ENCODE peak calls at places on chromosomes 13 and 19, in five cellular contexts. U is K562, F is neural progenitor cell, L is cardiac fibroblast, J is Peyer's patch. A is an unnamed sample.
A peak's percentile ranks its signal among the peaks of the same experiment; 100 is the strongest.

GRCh38 chr13:99218969-99219368 is 18.3 kb downstream of the UBAC2 start:
- DNase-seq in U (no peak), L (no peak), F (no peak), J (no peak), A (peak; percentile 54)

GRCh38 chr19:22622901-22623840 is 11.0 kb upstream of the ZNF492 start:
- DNase-seq in L (no peak), J (no peak), F (no peak), U (no peak), A (no peak)

GRCh38 chr13:23323946-23324709 is 109.4 kb downstream of the SACS start:
- DNase-seq in L (peak; percentile 66), F (peak; percentile 20), J (no peak), U (no peak), A (no peak)

GRCh38 chr13:106533101-106533939 is 2.1 kb downstream of the EFNB2 start:
- DNase-seq in L (peak; percentile 83), U (no peak), J (peak; percentile 92), F (peak; percentile 93), A (peak; percentile 34)

GRCh38 chr19:6821639-6822310 is 49.3 kb downstream of the VAV1 start:
- DNase-seq in F (no peak), L (no peak), J (no peak), U (no peak), A (no peak)

GRCh38 chr19:5268801-5269200 is 71.8 kb downstream of the PTPRS start:
- DNase-seq in U (peak; percentile 64), F (no peak), L (no peak), J (no peak), A (no peak)

GRCh38 chr13:113845723-113846638 is 17.9 kb downstream of the GAS6 start:
- DNase-seq in L (no peak), U (no peak), F (no peak), J (peak; percentile 34), A (no peak)

GRCh38 chr13:48923376-48923775 is 52.3 kb upstream of the FNDC3A start:
- DNase-seq in U (no peak), L (peak; percentile 43), J (no peak), F (no peak), A (no peak)

GRCh38 chr19:17246681-17247425 is 1.1 kb upstream of the NR2F6 start:
- DNase-seq in L (peak; percentile 41), F (no peak), J (peak; percentile 79), U (no peak), A (no peak)

GRCh38 chr13:108987945-108988344 is 358.5 kb downstream of the MYO16 start:
- DNase-seq in J (no peak), L (no peak), U (no peak), F (no peak), A (no peak)

GRCh38 chr13:113646376-113646775 is 11.6 kb downstream of the ATP4B start:
- DNase-seq in J (peak; percentile 47), F (no peak), U (no peak), L (no peak), A (no peak)

GRCh38 chr19:902446-903226 is 9.4 kb downstream of the RNU6-9 start:
- DNase-seq in L (no peak), F (no peak), U (no peak), J (no peak), A (no peak)

GRCh38 chr19:10797541-10798256 is 38.3 kb downstream of the TMED1 start:
- DNase-seq in J (no peak), U (no peak), F (no peak), L (peak; percentile 15), A (peak; percentile 80)

GRCh38 chr19:47157455-47158321 is 27.1 kb downstream of the SAE1 start:
- DNase-seq in J (peak; percentile 54), F (peak; percentile 62), U (peak; percentile 15), L (peak; percentile 82), A (peak; percentile 39)

GRCh38 chr19:14333101-14333871 is 48.0 kb upstream of the ADGRE5 start:
- DNase-seq in L (peak; percentile 23), F (peak; percentile 59), J (peak; percentile 72), U (no peak), A (no peak)

GRCh38 chr13:33550885-33551284 is 265.3 kb upstream of the STARD13 start:
- DNase-seq in L (no peak), F (no peak), U (no peak), J (no peak), A (no peak)

GRCh38 chr19:31332096-31332495 is 17.1 kb downstream of the TSHZ3 start:
- DNase-seq in F (no peak), J (no peak), L (no peak), U (no peak), A (no peak)

GRCh38 chr19:6273701-6274601 is 5.8 kb downstream of the MLLT1 start:
- DNase-seq in J (no peak), F (no peak), L (peak; percentile 95), U (peak; percentile 63), A (no peak)

GRCh38 chr13:95300625-95301134 is 571 bp downstream of the ABCC4 start:
- DNase-seq in U (peak; percentile 75), L (peak; percentile 34), J (peak; percentile 65), F (peak; percentile 73), A (peak; percentile 86)

GRCh38 chr13:33611016-33611805 is 206.7 kb upstream of the RFC3 start:
- DNase-seq in J (no peak), F (peak; percentile 81), U (no peak), L (peak; percentile 68), A (no peak)

GRCh38 chr13:31038834-31039552 is 106.5 kb downstream of the TEX26 start:
- DNase-seq in F (no peak), L (no peak), U (no peak), J (no peak), A (peak; percentile 87)

GRCh38 chr19:51641648-51642047 is 5.0 kb downstream of the SIGLEC14 start:
- DNase-seq in F (no peak), U (no peak), J (no peak), L (no peak), A (no peak)

GRCh38 chr19:51639916-51640315 is 6.7 kb downstream of the SIGLEC14 start:
- DNase-seq in J (no peak), L (no peak), F (no peak), U (no peak), A (no peak)

GRCh38 chr19:51640371-51640770 is 6.3 kb downstream of the SIGLEC14 start:
- DNase-seq in L (no peak), F (no peak), U (no peak), J (no peak), A (no peak)

GRCh38 chr19:51632126-51632525 is 1.9 kb upstream of the SIGLEC5 start:
- DNase-seq in L (no peak), F (no peak), U (no peak), J (no peak), A (no peak)

GRCh38 chr19:51637362-51637978 is 7.3 kb upstream of the SIGLEC5 start:
- DNase-seq in L (peak; percentile 40), U (peak; percentile 45), F (no peak), J (no peak), A (peak; percentile 42)
- TF ChIP-seq CTCF in L (peak; percentile 55), U (peak; percentile 63), F (peak; percentile 49), J (no peak), A (peak; percentile 53)

DNA sequence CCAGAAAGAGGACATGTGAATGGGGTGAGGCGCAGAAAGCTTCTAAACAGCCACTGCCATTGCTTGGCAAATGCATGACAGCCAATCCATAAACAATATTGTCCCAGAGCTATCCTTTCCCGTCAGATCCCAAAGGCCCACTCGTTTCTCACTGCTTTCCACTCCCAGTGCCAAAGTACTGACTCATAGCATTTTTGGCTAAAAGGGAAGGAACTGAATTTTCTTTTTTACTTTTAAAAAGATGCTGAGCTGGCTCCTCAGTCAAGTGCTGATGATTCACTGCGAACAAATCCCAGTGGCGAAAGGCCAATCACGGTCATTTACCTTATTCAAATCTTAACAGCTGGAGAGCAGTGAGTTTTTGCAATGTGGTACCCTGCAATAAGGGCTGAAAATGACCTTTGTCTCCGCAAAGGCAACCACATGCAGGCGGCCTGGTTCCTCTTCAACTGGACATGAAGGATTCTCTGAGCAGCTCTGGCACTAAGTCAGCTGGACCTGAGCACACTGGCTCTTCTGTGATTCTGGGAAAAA is 151.7 kb downstream of the DCLK1 start:
- DNase-seq in U (no peak), J (no peak), F (no peak), L (peak; percentile 94), A (no peak)
- H3K4me3 ChIP-seq in U (no peak overlapping the region), J (no peak overlapping the region), F (no peak overlapping the region), L (no peak overlapping the region), A (no peak overlapping the region)

GRCh38 chr13:32314271-32314967 is 744 bp downstream of the ZAR1L start:
- DNase-seq in L (no peak), U (no peak), J (peak; percentile 55), F (no peak), A (no peak)

GRCh38 chr13:32314968-32315254 is 252 bp downstream of the ZAR1L start:
- DNase-seq in L (peak; percentile 68), U (peak; percentile 26), J (no peak), F (peak; percentile 55), A (peak; percentile 75)

GRCh38 chr13:32316030-32316344 is 679 bp downstream of the BRCA2 start:
- DNase-seq in F (peak; percentile 63), J (no peak), L (no peak), U (no peak), A (peak; percentile 85)

GRCh38 chr13:32316476-32316875 is 1.2 kb downstream of the BRCA2 start:
- DNase-seq in L (no peak), F (no peak), U (no peak), J (no peak), A (no peak)

GRCh38 chr13:32315255-32316029 is at the start of the genes BRCA2 and ZAR1L:
- DNase-seq in F (peak; percentile 89), U (peak; percentile 71), L (peak; percentile 91), J (peak; percentile 93), A (peak; percentile 97)
- TF ChIP-seq CTCF in F (no peak), U (no peak), L (no peak), J (no peak), A (no peak)

GRCh38 chr19:19181614-19182013 is 10.3 kb downstream of the BORCS8 start:
- DNase-seq in J (no peak), U (no peak), F (no peak), L (no peak), A (no peak)

GRCh38 chr19:19191920-19192882 is at the start of the genes BORCS8 and RFXANK:
- DNase-seq in J (peak; percentile 98), L (peak; percentile 99), U (peak; percentile 99), F (peak; percentile 100), A (peak; percentile 99)

GRCh38 chr19:19185853-19186728 is 5.9 kb downstream of the BORCS8 start:
- DNase-seq in U (peak; percentile 73), J (peak; percentile 57), F (peak; percentile 81), L (peak; percentile 59), A (peak; percentile 72)

GRCh38 chr19:19186742-19187141 is 5.2 kb downstream of the BORCS8 start:
- DNase-seq in F (no peak), L (no peak), J (no peak), U (no peak), A (no peak)
- H3K4me3 ChIP-seq in F (no peak overlapping the region), L (no peak overlapping the region), J (no peak overlapping the region), U (no peak overlapping the region), A (no peak overlapping the region)

A was measured in GM12865.